ENCODE peak calls at places on chromosomes 1 and 21, in ten cellular contexts. K is endodermal cell, T is ovary, F is colonic mucosa, G is neural progenitor cell, J is pancreas, Y is brain microvascular endothelial cell, M is heart right ventricle, N is IMR-90, O is body of pancreas. R is an unnamed sample. For H3K27me3, the result is how much of the 10 kb centered on the place peaks cover.

GRCh38 chr1:10051656-10052055 is 18.9 kb downstream of the UBE4B start:
- DNase-seq in M (no peak), O (no peak), G (no peak), T (no peak), J (no peak), N (no peak), Y (no peak), K (no peak), F (no peak), R (no peak)

GRCh38 chr1:152024228-152024627 is 12.6 kb downstream of the S100A11 start:
- DNase-seq in M (no peak), G (peak), T (no peak), J (no peak), K (no peak), O (no peak), N (no peak), Y (no peak), F (no peak), R (no peak)

GRCh38 chr1:26411624-26412074 is 1.0 kb downstream of the LIN28A start:
- DNase-seq in O (no peak), Y (no peak), T (no peak), N (no peak), K (peak), J (no peak), M (no peak), G (peak), F (no peak), R (no peak)

GRCh38 chr1:80217377-80217986 is 1211.0 kb upstream of the ADGRL4 start:
- DNase-seq in J (no peak), T (no peak), K (peak), N (peak), G (peak), F (no peak), O (no peak), M (peak), Y (peak), R (peak)

GRCh38 chr1:32012709-32013385 is 821 bp upstream of the KHDRBS1 start:
- DNase-seq in K (no peak), M (no peak), N (no peak), G (no peak), O (no peak), T (no peak), Y (no peak), J (no peak), F (no peak), R (no peak)

GRCh38 chr21:22575165-22575584 is 1577.0 kb downstream of the NCAM2 start:
- DNase-seq in Y (no peak), J (no peak), G (peak), K (peak), F (no peak), O (no peak), T (no peak), M (no peak), N (no peak), R (peak)

GRCh38 chr1:32066489-32066873 is 6.3 kb upstream of the TMEM39B start:
- DNase-seq in O (peak), Y (peak), T (no peak), K (no peak), M (peak), G (no peak), N (peak), F (peak), J (peak), R (no peak)

GRCh38 chr1:51535006-51535592 is 16.0 kb upstream of the EPS15 start:
- DNase-seq in F (peak), K (peak), J (no peak), Y (peak), T (peak), M (peak), O (peak), G (peak), N (peak), R (peak)

GRCh38 chr1:226017070-226017469 is 17.9 kb upstream of the SDE2 start:
- DNase-seq in T (no peak), M (no peak), J (no peak), N (no peak), O (no peak), K (no peak), Y (no peak), G (no peak), F (no peak), R (no peak)

GRCh38 chr1:194931166-194931565 is 1677.1 kb downstream of the KCNT2 start:
- DNase-seq in G (no peak), M (no peak), F (no peak), O (no peak), T (no peak), J (no peak), K (no peak), Y (no peak), N (peak), R (no peak)

GRCh38 chr1:44390277-44390676 is 14.8 kb upstream of the RNF220 start:
- DNase-seq in G (no peak), O (no peak), K (no peak), T (no peak), J (no peak), N (peak), Y (peak), F (no peak), M (no peak), R (no peak)

GRCh38 chr1:112542206-112542973 is 33.6 kb downstream of the WNT2B start:
- DNase-seq in N (no peak), K (no peak), F (no peak), M (no peak), T (no peak), J (no peak), Y (no peak), O (no peak), G (no peak), R (no peak)

DNA sequence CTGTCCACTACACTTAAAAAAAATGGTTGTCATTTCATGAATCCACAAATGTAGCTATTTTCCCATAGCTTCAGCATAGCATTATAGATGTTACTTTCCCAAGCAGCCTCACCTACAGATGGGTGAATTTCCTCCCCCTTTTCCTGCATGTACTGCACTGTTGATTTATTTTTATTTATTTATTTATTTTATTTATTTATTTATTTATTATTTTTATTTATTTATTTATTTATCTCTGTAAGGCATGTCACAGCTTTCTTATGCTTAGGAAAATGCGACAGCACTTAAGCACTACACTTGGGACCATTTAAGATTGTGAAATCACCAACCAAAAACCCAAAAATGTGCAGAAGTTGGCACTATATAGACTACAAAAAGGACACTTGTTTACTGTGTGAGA is 4.9 kb downstream of the CD1A start:
- DNase-seq in M (no peak), N (no peak), Y (no peak), T (no peak), J (no peak), O (no peak), G (no peak), F (no peak), K (no peak), R (no peak)
- TF ChIP-seq CTCF in M (no peak), N (no peak), Y (no peak), T (no peak), J (no peak), O (no peak), G (no peak), F (no peak), K (no peak), R (no peak)

DNA sequence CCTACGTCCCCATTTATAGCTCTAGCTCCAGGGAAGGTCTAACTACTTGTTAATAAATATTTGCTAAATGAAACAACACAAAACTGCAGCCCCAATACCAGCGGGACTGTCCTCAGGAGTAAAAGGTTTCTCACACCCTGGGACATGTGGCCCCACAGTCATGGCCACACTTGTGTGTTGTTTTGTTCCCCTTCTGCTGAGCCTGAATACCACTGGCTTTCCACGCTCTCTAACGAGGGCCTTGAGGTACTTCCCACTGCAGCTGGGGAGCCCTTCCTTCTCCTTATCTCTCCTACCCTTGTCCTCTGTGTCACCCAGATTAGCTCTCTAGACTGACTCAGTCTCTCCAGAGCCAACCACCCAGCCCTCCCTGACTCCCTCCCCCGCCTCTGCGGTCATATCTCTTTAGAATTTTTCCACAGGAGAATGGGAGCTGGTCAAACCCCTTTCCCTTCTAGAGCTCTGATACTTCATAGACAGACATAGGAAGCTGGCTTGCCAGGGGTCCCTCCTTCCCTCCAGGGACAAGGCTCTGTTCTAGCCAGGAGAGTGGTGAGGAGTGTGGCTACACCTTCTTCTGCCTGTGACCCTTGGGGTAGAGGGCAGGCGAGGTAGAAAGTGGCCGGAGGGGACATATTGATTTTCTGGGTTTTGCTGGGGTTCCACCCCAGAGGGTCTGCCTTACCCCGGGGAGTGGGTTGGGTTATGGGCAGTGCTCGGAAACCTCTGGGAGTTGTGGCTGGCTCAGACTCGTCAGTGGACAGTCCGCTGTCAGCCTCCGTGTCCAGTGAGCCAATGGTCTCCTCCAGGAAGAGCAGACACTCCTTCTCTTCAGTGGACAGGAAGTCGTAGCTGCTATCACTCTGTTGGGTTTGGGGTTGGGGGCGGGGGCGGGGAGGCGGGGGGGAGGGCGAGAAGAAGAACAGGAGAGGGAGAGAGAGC is 8.1 kb downstream of the C1orf116 start:
- DNase-seq in G (no peak), K (no peak), Y (no peak), O (no peak), M (peak), T (no peak), J (no peak), F (no peak), N (no peak), R (no peak)
- H3K4me3 ChIP-seq in G (no peak), K (no peak), Y (no peak), O (no peak), M (no peak), T (no peak), J (no peak), F (no peak), N (no peak), R (no peak)

GRCh38 chr1:2602866-2603520 is 16.4 kb downstream of the PRXL2B start:
- DNase-seq in T (no peak), N (no peak), Y (no peak), F (peak), M (no peak), K (peak), J (no peak), G (no peak), O (no peak), R (no peak)
- H3K27me3 ChIP-seq in T (under half), N (under half), Y (under half), F (under half), M (under half), K (under half), J (under half), G (under half), O (under half), R (under half)

GRCh38 chr1:98081951-98082350 is 161.1 kb upstream of the DPYD start:
- DNase-seq in T (no peak), F (no peak), Y (no peak), J (no peak), N (no peak), K (no peak), O (no peak), M (no peak), G (no peak), R (no peak)

GRCh38 chr1:98075626-98076025 is 154.8 kb upstream of the DPYD start:
- DNase-seq in K (no peak), Y (no peak), T (no peak), F (no peak), G (no peak), J (no peak), N (no peak), O (no peak), M (no peak), R (no peak)

GRCh38 chr1:98077691-98078090 is 156.9 kb upstream of the DPYD start:
- DNase-seq in F (no peak), T (no peak), Y (no peak), N (peak), J (no peak), O (no peak), K (no peak), G (no peak), M (no peak), R (no peak)

GRCh38 chr1:98084188-98084587 is 163.4 kb upstream of the DPYD start:
- DNase-seq in J (no peak), N (peak), M (no peak), K (no peak), G (no peak), T (no peak), Y (no peak), F (no peak), O (no peak), R (no peak)

GRCh38 chr1:98078586-98078985 is 157.8 kb upstream of the DPYD start:
- DNase-seq in K (no peak), M (no peak), J (no peak), G (no peak), N (peak), F (no peak), T (no peak), O (no peak), Y (no peak), R (no peak)
- TF ChIP-seq CTCF in K (no peak), M (no peak), J (no peak), G (no peak), N (no peak), F (no peak), T (no peak), O (no peak), Y (no peak), R (no peak)

GRCh38 chr1:156104861-156105546 is 9.5 kb upstream of the LMNA start:
- DNase-seq in O (no peak), N (peak), Y (no peak), J (no peak), T (peak), M (no peak), F (peak), K (peak), G (no peak), R (no peak)
- H3K4me3 ChIP-seq in O (no peak), N (no peak), Y (no peak), J (no peak), T (no peak), M (no peak), F (no peak), K (no peak), G (no peak), R (no peak)

GRCh38 chr1:22402336-22403053 is 49.2 kb upstream of the ZBTB40 start:
- DNase-seq in N (no peak), G (no peak), Y (no peak), O (no peak), J (no peak), M (no peak), T (no peak), F (no peak), K (no peak), R (peak)
- H3K27me3 ChIP-seq in N (half or more), G (under half), Y (under half), O (under half), J (under half), M (half or more), T (under half), F (under half), K (under half), R (under half)

DNA sequence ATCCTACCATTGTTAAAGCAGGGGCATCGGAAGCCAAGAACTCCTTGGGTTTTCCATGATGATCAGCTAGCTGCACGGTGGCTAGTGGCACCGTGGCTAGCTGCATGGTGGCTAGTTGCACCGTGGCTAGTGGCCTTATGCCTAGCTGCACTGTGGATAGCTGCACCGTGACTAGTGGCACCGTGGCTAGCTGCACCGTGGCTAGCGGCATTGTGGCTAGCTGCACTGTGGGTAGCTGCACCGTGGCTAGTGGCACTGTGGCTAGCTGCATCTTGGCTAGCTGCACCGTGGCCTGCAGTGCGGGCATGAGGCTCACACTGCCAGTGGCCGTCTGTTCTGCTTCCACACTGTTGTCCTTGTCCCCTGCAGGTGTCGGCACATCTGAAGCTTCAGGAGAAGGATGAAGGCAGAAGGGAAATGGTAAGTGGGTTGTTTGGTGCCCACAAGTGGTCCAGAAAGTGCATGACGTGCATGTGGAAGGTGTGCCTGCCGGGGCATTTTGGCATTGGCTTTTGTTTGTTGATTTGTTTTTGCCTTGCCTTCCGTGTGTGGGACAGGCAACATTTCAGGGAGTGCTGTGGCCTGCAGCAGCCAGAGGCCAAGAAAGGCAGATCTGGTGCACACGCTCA is 38.6 kb downstream of the TFF3 start:
- DNase-seq in G (no peak), F (no peak), O (no peak), M (no peak), K (no peak), Y (no peak), J (no peak), N (no peak), T (no peak), R (no peak)
- TF ChIP-seq CTCF in G (peak), F (no peak), O (no peak), M (no peak), K (peak), Y (no peak), J (no peak), N (no peak), T (no peak), R (peak)

DNA sequence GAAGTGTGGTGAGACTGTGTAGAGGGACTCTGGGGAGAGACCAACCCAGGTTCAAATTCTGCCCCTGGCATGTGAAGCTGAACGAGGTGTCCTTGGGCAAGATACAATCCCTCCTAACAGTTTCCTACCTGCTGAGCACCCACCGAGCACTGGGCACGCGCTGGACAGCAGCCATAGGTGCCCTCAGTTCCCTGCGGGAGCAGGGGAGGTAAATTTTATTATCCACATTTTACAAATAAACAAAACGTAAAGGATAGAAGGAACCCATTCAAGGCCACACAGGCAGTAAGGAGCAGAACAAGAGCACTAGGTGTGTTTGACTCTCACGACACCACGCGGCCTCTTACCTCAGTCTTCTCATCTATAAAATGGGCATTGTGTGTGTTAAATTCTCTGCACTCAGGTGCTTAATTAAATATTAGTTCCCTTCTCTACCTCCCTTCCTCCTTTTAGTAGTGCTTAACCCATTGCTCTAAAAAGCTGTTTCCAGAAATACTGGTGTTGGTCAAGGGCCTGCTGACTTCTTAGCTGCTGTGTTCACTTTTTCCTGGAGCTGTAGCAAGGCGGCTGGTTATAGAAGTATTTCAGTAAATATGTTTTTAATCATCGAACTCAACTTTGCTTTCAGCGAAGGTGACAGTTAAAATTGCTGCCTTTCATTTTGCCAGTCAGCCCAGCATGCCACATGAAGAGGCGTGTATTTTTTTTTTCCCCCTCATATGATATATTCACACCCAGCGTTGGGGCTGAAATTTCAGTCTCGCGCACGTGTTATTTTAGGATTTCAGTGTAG is 41.6 kb downstream of the PGBD5 start:
- DNase-seq in G (no peak), M (no peak), O (no peak), N (no peak), F (no peak), T (no peak), K (no peak), J (no peak), Y (no peak), R (no peak)
- H3K4me3 ChIP-seq in G (no peak), M (no peak), O (no peak), N (no peak), F (no peak), T (no peak), K (no peak), J (no peak), Y (no peak), R (no peak)

R was measured in BE2C.